ENCODE peak calls at places on chromosomes 7 and 10, in ten cellular contexts. R is neural progenitor cell, Y is esophagus squamous epithelium, G is retinal pigment epithelial cell, U is lung, A is cardiac fibroblast, V is PC-9, T is AG09309, X is foreskin fibroblast, F is NB4. M is an unnamed sample.
A peak's percentile ranks its signal among the peaks of the same experiment; 100 is the strongest.

GRCh38 chr10:71744897-71745658 is 25.5 kb upstream of the C10orf105 start:
- DNase-seq in Y (no peak), F (no peak), R (no peak), A (no peak), U (no peak), X (no peak), G (no peak), V (no peak), T (no peak), M (no peak)

GRCh38 chr7:144531181-144531580 is 127.7 kb upstream of the NOBOX start:
- DNase-seq in A (peak; percentile 31), T (no peak), U (no peak), R (no peak), F (no peak), G (no peak), X (no peak), Y (no peak), V (no peak), M (no peak)

GRCh38 chr7:19587291-19587690 is 121.5 kb downstream of the POLR1F start:
- DNase-seq in X (no peak), U (no peak), T (no peak), V (no peak), R (peak; percentile 14), A (no peak), G (no peak), F (peak; percentile 48), Y (no peak), M (no peak)

GRCh38 chr10:66747451-66747850 is 178.4 kb upstream of the LRRTM3 start:
- DNase-seq in A (peak; percentile 92), T (peak; percentile 38), U (no peak), X (peak; percentile 72), V (peak; percentile 43), Y (no peak), R (no peak), G (peak; percentile 98), F (no peak), M (peak; percentile 84)

GRCh38 chr10:131573256-131574215 is 262.0 kb upstream of the TCERG1L start:
- DNase-seq in A (no peak), U (no peak), X (no peak), F (no peak), Y (no peak), T (no peak), R (no peak), V (no peak), G (no peak), M (no peak)

GRCh38 chr7:94190599-94191061 is 186.5 kb upstream of the BET1 start:
- DNase-seq in R (no peak), V (no peak), T (peak; percentile 80), U (peak; percentile 29), A (peak; percentile 96), G (peak; percentile 97), Y (no peak), F (no peak), X (peak; percentile 98), M (peak; percentile 79)

GRCh38 chr7:96169439-96169838 is 152.5 kb downstream of the SLC25A13 start:
- DNase-seq in Y (no peak), G (peak; percentile 20), F (no peak), X (peak; percentile 2), U (no peak), A (peak; percentile 34), R (no peak), V (no peak), T (no peak), M (no peak)

GRCh38 chr10:3783313-3783689 is 1.7 kb downstream of the KLF6 start:
- DNase-seq in V (peak; percentile 54), X (peak; percentile 82), G (no peak), T (no peak), U (no peak), Y (no peak), F (peak; percentile 74), R (peak; percentile 73), A (no peak), M (no peak)

GRCh38 chr7:116534790-116535189 is 10.0 kb downstream of the CAV1 start:
- DNase-seq in T (peak; percentile 46), X (peak; percentile 86), Y (no peak), R (no peak), U (peak; percentile 38), A (no peak), F (no peak), V (no peak), G (no peak), M (no peak)

GRCh38 chr7:66696774-66697191 is 43.8 kb upstream of the RABGEF1 start:
- DNase-seq in G (no peak), X (peak; percentile 64), R (no peak), F (peak; percentile 46), A (peak; percentile 60), V (no peak), Y (no peak), U (no peak), T (no peak), M (no peak)

GRCh38 chr7:75989084-75989725 is 5.2 kb downstream of the TMEM120A start:
- DNase-seq in T (no peak), F (no peak), V (no peak), U (no peak), R (no peak), G (no peak), Y (no peak), A (no peak), X (peak; percentile 7), M (no peak)

DNA sequence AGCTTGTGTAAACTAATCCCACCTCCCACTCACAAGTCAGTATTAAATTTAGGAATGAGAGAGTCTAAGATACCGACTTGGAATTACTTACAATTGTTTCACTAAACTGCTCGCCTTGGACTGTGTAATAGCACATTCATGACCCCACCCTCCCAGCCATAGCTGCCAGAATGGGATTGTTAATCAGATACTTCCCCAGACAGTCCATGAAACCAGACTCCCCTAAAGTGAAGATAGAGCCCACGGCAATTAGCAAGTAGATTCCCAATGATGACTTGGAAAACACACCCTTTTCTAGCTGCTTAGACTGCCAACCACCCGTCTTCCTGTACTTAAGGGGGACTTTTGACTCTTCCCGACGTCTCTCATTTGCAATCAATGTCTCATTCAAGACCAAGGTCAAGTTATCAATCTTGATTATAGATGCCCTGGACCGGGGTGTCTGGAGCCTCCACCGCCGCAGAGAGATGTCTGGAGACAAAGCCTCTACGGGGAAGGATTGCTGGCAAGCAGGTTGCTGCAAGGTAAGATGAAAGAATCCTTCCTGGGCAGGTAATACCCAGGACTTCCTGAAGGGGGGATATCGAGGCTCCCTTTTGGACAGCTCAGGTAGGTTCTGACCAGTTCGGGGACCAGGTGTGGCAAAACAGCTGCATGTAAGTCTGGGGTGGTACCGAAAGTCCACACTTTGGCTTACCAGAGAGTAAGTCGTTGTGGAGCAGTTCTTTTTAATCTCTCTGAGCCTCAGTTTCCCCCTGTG is 12.6 kb upstream of the CUX1 start:
- DNase-seq in V (no peak), Y (no peak), X (peak; percentile 22), T (no peak), F (no peak), G (no peak), U (no peak), A (no peak), R (peak; percentile 45), M (no peak)
- TF ChIP-seq CTCF in V (peak; percentile 70), Y (peak; percentile 45), X (no peak), T (no peak), F (peak; percentile 38), G (peak; percentile 51), U (no peak), A (no peak), R (peak; percentile 50), M (no peak)

GRCh38 chr7:37117261-37117660 is 331.4 kb downstream of the ELMO1 start:
- DNase-seq in T (no peak), F (no peak), V (no peak), U (no peak), X (no peak), A (no peak), G (no peak), R (peak; percentile 56), Y (no peak), M (no peak)

GRCh38 chr7:37113661-37114355 is 334.9 kb downstream of the ELMO1 start:
- DNase-seq in T (no peak), V (no peak), F (no peak), G (no peak), U (no peak), R (no peak), X (no peak), A (no peak), Y (no peak), M (no peak)

GRCh38 chr7:37119296-37119695 is 329.4 kb downstream of the ELMO1 start:
- DNase-seq in G (no peak), X (no peak), U (no peak), Y (no peak), V (no peak), F (no peak), A (no peak), T (no peak), R (no peak), M (peak; percentile 3)

GRCh38 chr7:37118029-37118428 is 330.6 kb downstream of the ELMO1 start:
- DNase-seq in U (no peak), T (no peak), V (no peak), X (no peak), A (no peak), F (no peak), R (no peak), G (no peak), Y (no peak), M (no peak)

DNA sequence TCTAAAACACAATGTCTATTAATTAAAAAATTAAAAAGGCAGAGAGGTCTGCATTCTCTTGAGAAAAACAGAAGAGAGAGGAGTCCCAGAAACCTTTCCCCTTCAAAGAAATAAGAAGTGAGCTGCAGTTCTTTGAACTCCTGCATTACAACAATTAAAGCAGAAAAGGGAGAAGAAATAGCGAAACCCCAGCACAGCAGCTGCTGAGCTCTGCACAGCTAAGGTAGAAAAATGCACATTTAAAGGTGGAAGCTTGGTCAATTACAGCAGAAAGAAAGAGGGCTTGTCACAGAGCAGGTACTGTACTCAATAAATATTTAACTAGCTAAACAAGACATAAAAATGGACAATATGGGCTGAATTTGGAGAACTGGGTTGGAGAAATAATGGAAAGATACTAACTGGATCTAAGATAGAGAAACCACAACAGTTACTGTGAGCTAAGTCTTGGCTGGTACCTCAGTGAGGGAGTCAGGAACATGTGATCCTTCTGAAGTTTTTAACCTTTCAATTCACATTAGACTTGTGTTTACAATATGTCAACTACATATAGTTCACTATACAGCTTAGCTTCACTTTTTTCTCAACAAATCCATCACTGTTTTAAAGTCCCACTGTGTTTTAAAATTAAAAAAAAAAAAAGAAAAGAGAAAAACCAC is 332.5 kb downstream of the ELMO1 start:
- DNase-seq in G (no peak), A (no peak), R (no peak), X (no peak), V (no peak), U (no peak), Y (no peak), T (no peak), F (no peak), M (no peak)
- H3K4me3 ChIP-seq in G (no peak overlapping the region), A (no peak overlapping the region), R (no peak overlapping the region), X (no peak overlapping the region), V (no peak overlapping the region), U (no peak overlapping the region), Y (no peak overlapping the region), T (no peak overlapping the region), F (no peak overlapping the region), M (no peak overlapping the region)

GRCh38 chr10:91908358-91909177 is 718 bp downstream of the FGFBP3 start:
- DNase-seq in X (peak; percentile 93), A (peak; percentile 70), Y (peak; percentile 8), V (peak; percentile 74), U (peak; percentile 80), R (peak; percentile 94), T (no peak), G (no peak), F (peak; percentile 97), M (no peak)
- TF ChIP-seq CTCF in X (peak; percentile 17), A (peak; percentile 27), Y (peak; percentile 9), V (no peak), U (peak; percentile 12), R (peak; percentile 58), T (peak; percentile 40), G (peak; percentile 33), F (peak; percentile 50), M (peak; percentile 56)

GRCh38 chr7:141874787-141875186 is 33.5 kb upstream of the PRSS37 start:
- DNase-seq in F (peak; percentile 74), U (no peak), Y (no peak), V (no peak), X (no peak), T (no peak), R (no peak), A (peak; percentile 18), G (no peak), M (no peak)
- H3K4me3 ChIP-seq in F (no peak overlapping the region), U (no peak overlapping the region), Y (no peak overlapping the region), V (no peak overlapping the region), X (no peak overlapping the region), T (no peak overlapping the region), R (no peak overlapping the region), A (no peak overlapping the region), G (no peak overlapping the region), M (no peak overlapping the region)

M was measured in AG04449.